ENCODE peak calls at places on chromosomes 12 and 14, in five cellular contexts. Q is psoas muscle, N is adrenal gland, A is GM23248, B is neuronal stem cell. C is an unnamed sample.

GRCh38 chr12:1474059-1474537 is 120.3 kb downstream of the FBXL14 start:
- DNase-seq in A (peak), N (no peak), B (peak), Q (no peak), C (no peak)

GRCh38 chr12:120712654-120713053 is 2.4 kb downstream of the UNC119B start:
- DNase-seq in A (no peak), B (no peak), N (no peak), Q (no peak), C (no peak)

GRCh38 chr14:96164861-96165490 is 39.7 kb upstream of the BDKRB2 start:
- DNase-seq in N (no peak), B (no peak), A (no peak), Q (no peak), C (no peak)

GRCh38 chr12:117421987-117422386 is 60.6 kb upstream of the NOS1 start:
- DNase-seq in Q (no peak), N (no peak), B (no peak), A (no peak), C (no peak)

GRCh38 chr14:54703724-54704123 is 136.8 kb downstream of the SAMD4A start:
- DNase-seq in B (no peak), A (no peak), Q (no peak), N (no peak), C (no peak)

GRCh38 chr12:2360630-2361170 is 307.9 kb downstream of the CACNA1C start:
- DNase-seq in Q (no peak), B (no peak), N (no peak), A (no peak), C (no peak)

GRCh38 chr12:795305-795704 is 42.9 kb downstream of the WNK1 start:
- DNase-seq in Q (no peak), N (no peak), B (no peak), A (no peak), C (no peak)

GRCh38 chr14:61491224-61491623 is 169.8 kb downstream of the PRKCH start:
- DNase-seq in B (no peak), A (no peak), Q (no peak), N (no peak), C (no peak)

GRCh38 chr12:8018666-8019581 is 13.6 kb upstream of the FOXJ2 start:
- DNase-seq in B (peak), Q (peak), A (no peak), N (no peak), C (peak)

GRCh38 chr12:26704684-26705475 is 128.1 kb downstream of the ITPR2 start:
- DNase-seq in B (no peak), A (peak), Q (no peak), N (peak), C (no peak)

GRCh38 chr12:54135621-54136027 is 53.2 kb downstream of the SMUG1 start:
- DNase-seq in A (no peak), B (peak), Q (no peak), N (no peak), C (no peak)

GRCh38 chr12:109448707-109449390 is 28.3 kb downstream of the KCTD10 start:
- DNase-seq in N (no peak), Q (no peak), A (no peak), B (no peak), C (no peak)

GRCh38 chr14:94176808-94177207 is 2.7 kb downstream of the PPP4R4 start:
- DNase-seq in A (no peak), N (no peak), Q (no peak), B (no peak), C (no peak)

GRCh38 chr14:61218765-61219164 is 62.4 kb downstream of the TMEM30B start:
- DNase-seq in Q (peak), B (no peak), A (peak), N (no peak), C (no peak)

GRCh38 chr12:92257261-92257660 is 111.6 kb upstream of the BTG1 start:
- DNase-seq in B (no peak), N (no peak), A (no peak), Q (no peak), C (no peak)

GRCh38 chr12:94150483-94151225 is 2.3 kb downstream of the PLXNC1 start:
- DNase-seq in A (no peak), B (peak), Q (peak), N (no peak), C (no peak)

GRCh38 chr12:109612975-109613502 is 39.4 kb downstream of the MVK start:
- DNase-seq in B (no peak), A (peak), N (no peak), Q (no peak), C (no peak)

GRCh38 chr14:101927859-101928258 is 36.5 kb upstream of the DYNC1H1 start:
- DNase-seq in N (peak), B (no peak), A (peak), Q (peak), C (no peak)

GRCh38 chr12:131779027-131779426 is 49.2 kb upstream of the MMP17 start:
- DNase-seq in A (no peak), Q (no peak), N (no peak), B (no peak), C (no peak)

GRCh38 chr12:131775124-131775903 is 52.9 kb upstream of the MMP17 start:
- DNase-seq in A (peak), B (no peak), Q (no peak), N (no peak), C (no peak)

GRCh38 chr12:131774576-131774975 is 53.6 kb upstream of the MMP17 start:
- DNase-seq in Q (no peak), B (no peak), N (no peak), A (no peak), C (no peak)

GRCh38 chr12:131773582-131774221 is 54.5 kb upstream of the MMP17 start:
- DNase-seq in B (no peak), N (no peak), A (no peak), Q (no peak), C (no peak)

DNA sequence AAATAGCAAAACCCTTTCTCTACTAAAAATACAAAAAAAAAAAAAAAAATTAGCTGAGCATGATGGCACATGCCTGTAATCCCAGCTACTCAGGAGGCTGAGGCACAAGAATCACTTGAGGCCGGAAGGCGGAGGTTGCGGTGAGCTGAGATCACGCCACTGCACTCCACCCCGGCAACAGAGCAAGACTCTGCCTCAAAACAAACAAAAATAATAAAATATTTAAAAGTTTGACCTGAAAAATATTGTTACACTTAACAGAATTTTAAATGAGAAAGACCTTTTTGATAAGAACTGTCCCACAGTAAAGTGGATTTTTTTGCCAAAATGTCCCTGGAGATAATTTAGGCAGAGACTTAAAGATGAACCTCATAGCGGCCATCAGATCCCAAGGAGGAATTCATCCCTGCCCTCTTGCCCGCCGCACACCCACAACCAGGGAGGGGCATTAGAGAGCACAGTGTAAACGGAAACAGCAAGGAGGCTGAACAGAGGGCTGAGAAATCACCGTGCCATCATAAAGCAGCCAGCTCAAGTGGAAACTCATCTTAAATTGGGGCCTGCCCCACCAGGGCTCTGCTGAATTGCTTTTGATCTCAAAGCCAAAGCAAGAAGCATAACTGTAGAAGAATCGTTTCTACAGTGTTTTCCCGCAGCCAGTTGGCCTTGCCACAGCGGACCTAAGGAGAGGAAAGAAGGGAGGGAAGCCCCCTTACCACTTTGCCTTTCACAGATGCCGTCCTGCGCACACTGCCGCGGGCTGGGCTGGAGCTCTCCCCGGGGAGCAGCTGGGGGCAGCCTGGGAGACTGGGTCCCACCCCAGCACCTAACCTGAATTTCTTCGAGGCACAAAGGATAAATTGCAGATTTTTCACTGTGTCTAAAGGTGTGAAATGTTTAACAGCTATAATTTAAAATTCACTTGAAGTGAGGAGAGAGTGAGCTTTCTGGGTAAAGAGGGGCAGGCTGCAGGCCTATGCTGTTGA is 52.0 kb upstream of the MMP17 start:
- DNase-seq in A (no peak), N (no peak), B (no peak), Q (no peak), C (no peak)
- H3K4me3 ChIP-seq in A (no peak), N (no peak), B (no peak), Q (no peak), C (no peak)

GRCh38 chr14:100241279-100241678 is 2.3 kb downstream of the YY1 start:
- DNase-seq in Q (no peak), A (peak), B (no peak), N (no peak), C (no peak)
- H3K4me3 ChIP-seq in Q (peak), A (peak), B (no peak), N (no peak), C (peak)

GRCh38 chr12:78359530-78359929 is 505.0 kb upstream of the SYT1 start:
- DNase-seq in N (peak), A (peak), B (no peak), Q (no peak), C (no peak)
- H3K4me3 ChIP-seq in N (no peak), A (no peak), B (no peak), Q (no peak), C (no peak)

GRCh38 chr12:12228402-12228801 is 38.4 kb downstream of the LRP6 start:
- DNase-seq in B (no peak), N (no peak), Q (no peak), A (no peak), C (no peak)

GRCh38 chr12:12224240-12224940 is 42.5 kb downstream of the LRP6 start:
- DNase-seq in N (no peak), Q (no peak), A (peak), B (no peak), C (no peak)

GRCh38 chr12:12229556-12230092 is 37.2 kb downstream of the LRP6 start:
- DNase-seq in A (no peak), Q (no peak), B (no peak), N (no peak), C (no peak)

GRCh38 chr12:12226187-12226586 is 40.7 kb downstream of the LRP6 start:
- DNase-seq in A (no peak), N (no peak), Q (no peak), B (no peak), C (no peak)

DNA sequence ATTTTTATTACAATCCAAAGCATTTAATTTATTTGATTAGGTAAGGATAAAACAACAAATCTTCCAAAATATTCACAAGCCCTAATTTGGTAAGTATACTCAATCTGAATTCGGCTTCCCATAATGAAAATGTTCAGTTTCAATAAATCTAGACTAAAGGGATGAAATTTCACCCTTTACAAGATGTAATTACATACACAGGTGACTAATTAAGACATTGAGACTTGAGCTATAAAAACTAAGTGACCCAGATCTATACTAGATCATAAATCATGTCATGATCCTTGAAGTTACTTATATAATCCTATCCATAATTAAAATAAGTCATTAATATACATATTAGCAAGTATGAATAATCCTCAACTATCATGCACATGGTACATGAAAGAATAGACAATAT is 36.6 kb downstream of the LRP6 start:
- DNase-seq in Q (no peak), A (no peak), N (no peak), B (no peak), C (no peak)
- H3K4me3 ChIP-seq in Q (peak), A (no peak), N (no peak), B (no peak), C (no peak)

GRCh38 chr12:50387972-50388478 is 8.4 kb downstream of the FAM186A start:
- DNase-seq in N (no peak), Q (no peak), B (no peak), A (no peak), C (no peak)
- H3K4me3 ChIP-seq in N (no peak), Q (no peak), B (no peak), A (no peak), C (no peak)

GRCh38 chr12:31887109-31887811 is 72.0 kb upstream of the RESF1 start:
- DNase-seq in N (no peak), Q (no peak), B (no peak), A (no peak), C (no peak)
- H3K4me3 ChIP-seq in N (no peak), Q (no peak), B (no peak), A (no peak), C (no peak)

GRCh38 chr12:97568336-97569180 is 106.0 kb downstream of the RMST start:
- DNase-seq in N (no peak), A (no peak), Q (no peak), B (no peak), C (no peak)
- H3K4me3 ChIP-seq in N (no peak), A (no peak), Q (no peak), B (no peak), C (no peak)

C was measured in dorsolateral prefrontal cortex.